ENCODE peak calls at places on chromosomes 4 and X, in seven cellular contexts. M is psoas muscle; N is thoracic aorta; X is breast epithelium; S is sigmoid colon; I is CD8-positive, alpha-beta memory T cell; H is PC-3. Q is an unnamed sample.

GRCh38 chr4:173281420-173282333 is 52.5 kb downstream of the HMGB2 start:
- DNase-seq in M (no peak), N (no peak), X (no peak), S (no peak), I (no peak), H (no peak), Q (no peak)

GRCh38 chr4:95118507-95118906 is 360.8 kb downstream of the BMPR1B start:
- DNase-seq in M (no peak), N (no peak), X (no peak), S (no peak), I (no peak), H (no peak), Q (no peak)

GRCh38 chr4:107854326-107855030 is 29.7 kb downstream of the SGMS2 start:
- DNase-seq in M (no peak), N (no peak), X (no peak), S (no peak), I (no peak), H (peak; percentile 55), Q (no peak)

GRCh38 chrX:119549327-119550016 is 15.7 kb downstream of the STEEP1 start:
- DNase-seq in M (no peak), N (no peak), X (no peak), S (no peak), I (no peak), H (no peak), Q (no peak)

GRCh38 chrX:153303276-153304262 is 18.0 kb downstream of the PNMA6F start:
- DNase-seq in M (no peak), N (no peak), X (no peak), S (no peak), I (no peak), H (no peak), Q (no peak)

GRCh38 chr4:52201705-52202104 is 150.6 kb downstream of the SPATA18 start:
- DNase-seq in M (no peak), N (no peak), X (no peak), S (no peak), I (no peak), H (no peak), Q (no peak)

GRCh38 chrX:16185725-16186136 is 18.4 kb downstream of the MAGEB17 start:
- DNase-seq in M (no peak), N (no peak), X (no peak), S (no peak), I (no peak), H (peak; percentile 90), Q (no peak)

GRCh38 chrX:151323054-151323453 is 74.0 kb upstream of the VMA21 start:
- DNase-seq in M (no peak), N (no peak), X (no peak), S (no peak), I (no peak), H (no peak), Q (no peak)

GRCh38 chrX:123625477-123625876 is 107.4 kb downstream of the THOC2 start:
- DNase-seq in M (no peak), N (no peak), X (no peak), S (no peak), I (no peak), H (no peak), Q (no peak)

GRCh38 chr4:181960384-181960783 is 282.8 kb upstream of the TENM3 start:
- DNase-seq in M (no peak), N (no peak), X (no peak), S (no peak), I (no peak), H (no peak), Q (no peak)

GRCh38 chrX:102684772-102685520 is 27.3 kb upstream of the GPRASP2 start:
- DNase-seq in M (no peak), N (no peak), X (no peak), S (no peak), I (no peak), H (no peak), Q (no peak)

GRCh38 chrX:68823413-68824151 is 5.2 kb upstream of the EFNB1 start:
- DNase-seq in M (no peak), N (no peak), X (no peak), S (no peak), I (no peak), H (no peak), Q (peak; percentile 19)

GRCh38 chr4:2083116-2083825 is 24.1 kb downstream of the NAT8L start:
- DNase-seq in M (no peak), N (no peak), X (peak; percentile 5), S (peak; percentile 15), I (no peak), H (no peak), Q (no peak)

GRCh38 chr4:77286906-77287305 is 129.9 kb downstream of the CCNG2 start:
- DNase-seq in M (no peak), N (no peak), X (no peak), S (no peak), I (no peak), H (no peak), Q (no peak)

GRCh38 chrX:12245650-12246645 is 107.7 kb downstream of the FRMPD4 start:
- DNase-seq in M (no peak), N (no peak), X (no peak), S (no peak), I (no peak), H (peak; percentile 4), Q (no peak)

GRCh38 chr4:7054106-7054880 is 11.1 kb downstream of the TADA2B start:
- DNase-seq in M (no peak), N (no peak), X (no peak), S (no peak), I (no peak), H (no peak), Q (no peak)

GRCh38 chr4:169663402-169663801 is 43.0 kb downstream of the CLCN3 start:
- DNase-seq in M (no peak), N (no peak), X (no peak), S (no peak), I (no peak), H (no peak), Q (no peak)

GRCh38 chrX:74464722-74465121 is 43.4 kb downstream of the SLC16A2 start:
- DNase-seq in M (no peak), N (no peak), X (no peak), S (no peak), I (no peak), H (no peak), Q (no peak)

GRCh38 chr4:43243433-43244116 is 351.1 kb downstream of the GRXCR1 start:
- DNase-seq in M (no peak), N (no peak), X (no peak), S (no peak), I (no peak), H (no peak), Q (no peak)

GRCh38 chr4:185718578-185719492 is 93.2 kb downstream of the SORBS2 start:
- DNase-seq in M (no peak), N (no peak), X (no peak), S (no peak), I (no peak), H (no peak), Q (no peak)

GRCh38 chrX:49171752-49172279 is at the start of gene PLP2:
- DNase-seq in M (peak; percentile 79), N (no peak), X (no peak), S (peak; percentile 85), I (peak; percentile 59), H (peak; percentile 75), Q (peak; percentile 51)

GRCh38 chrX:71292669-71293379 is 8.7 kb upstream of the ITGB1BP2 start:
- DNase-seq in M (no peak), N (no peak), X (no peak), S (no peak), I (no peak), H (peak; percentile 64), Q (no peak)

GRCh38 chr4:20618729-20619128 is 81.5 kb upstream of the PACRGL start:
- DNase-seq in M (no peak), N (no peak), X (no peak), S (no peak), I (no peak), H (no peak), Q (no peak)
- H3K27ac ChIP-seq in M (no peak overlapping the region), N (no peak overlapping the region), X (no peak overlapping the region), S (peak overlapping the region; percentile 11), I (no peak overlapping the region), H (no peak overlapping the region), Q (no peak overlapping the region)

DNA sequence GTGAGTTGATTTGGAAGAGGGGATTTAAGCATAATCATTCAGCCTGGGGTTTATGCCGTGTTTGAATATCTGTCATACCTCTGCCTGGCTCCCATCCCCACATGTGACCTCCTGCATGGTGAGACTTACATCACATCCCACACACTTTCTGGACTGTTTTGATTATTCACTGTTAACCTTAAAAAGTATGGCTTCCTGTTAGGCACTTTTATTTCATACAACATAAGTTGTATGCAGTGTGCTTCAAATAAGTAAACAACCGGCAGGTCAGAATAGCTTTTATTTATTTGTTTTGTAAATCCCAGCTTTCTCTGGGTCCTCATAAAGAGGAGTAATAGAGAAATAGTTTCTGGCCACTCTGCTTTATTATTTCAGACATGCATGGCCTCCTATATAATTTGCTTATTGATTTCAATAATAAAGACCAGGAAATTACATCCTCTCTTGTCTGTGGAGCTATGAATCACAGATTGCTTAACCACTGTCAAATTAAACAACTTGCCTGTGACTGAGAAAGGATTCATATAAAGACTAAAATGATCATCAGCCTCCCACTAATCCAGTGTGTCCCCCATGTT is 376.8 kb upstream of the ZFP42 start:
- DNase-seq in M (no peak), N (no peak), X (no peak), S (no peak), I (no peak), H (peak; percentile 21), Q (no peak)
- H3K27ac ChIP-seq in M (no peak overlapping the region), N (no peak overlapping the region), X (no peak overlapping the region), S (no peak overlapping the region), I (no peak overlapping the region), H (no peak overlapping the region), Q (no peak overlapping the region)

DNA sequence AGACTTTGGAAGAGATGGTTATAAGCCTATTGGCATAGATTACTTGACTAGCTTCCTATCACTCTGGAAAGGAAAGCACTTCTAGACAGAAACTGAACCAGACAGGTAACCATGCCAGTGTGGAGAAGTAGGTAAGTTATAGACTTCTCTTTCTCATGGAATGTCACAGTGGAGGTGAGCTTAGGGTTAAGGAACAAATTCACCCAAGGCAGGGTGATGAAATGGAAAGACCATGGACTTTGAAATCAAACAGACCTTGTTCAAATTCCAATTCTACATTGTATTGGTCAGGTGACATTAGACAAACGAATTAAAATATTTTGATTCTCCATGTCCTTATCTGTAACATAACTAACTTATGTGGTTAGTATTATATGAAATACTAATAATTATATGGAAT is 7.7 kb upstream of the RAP1GDS1 start:
- DNase-seq in M (no peak), N (no peak), X (no peak), S (no peak), I (no peak), H (no peak), Q (no peak)
- H3K27ac ChIP-seq in M (no peak overlapping the region), N (no peak overlapping the region), X (no peak overlapping the region), S (no peak overlapping the region), I (no peak overlapping the region), H (no peak overlapping the region), Q (no peak overlapping the region)

GRCh38 chrX:110418857-110419249 is 60.2 kb downstream of the RTL9 start:
- DNase-seq in M (no peak), N (no peak), X (no peak), S (no peak), I (no peak), H (peak; percentile 41), Q (no peak)
- H3K27ac ChIP-seq in M (no peak overlapping the region), N (no peak overlapping the region), X (peak overlapping the region; percentile 50), S (no peak overlapping the region), I (no peak overlapping the region), H (peak overlapping the region; percentile 59), Q (no peak overlapping the region)

DNA sequence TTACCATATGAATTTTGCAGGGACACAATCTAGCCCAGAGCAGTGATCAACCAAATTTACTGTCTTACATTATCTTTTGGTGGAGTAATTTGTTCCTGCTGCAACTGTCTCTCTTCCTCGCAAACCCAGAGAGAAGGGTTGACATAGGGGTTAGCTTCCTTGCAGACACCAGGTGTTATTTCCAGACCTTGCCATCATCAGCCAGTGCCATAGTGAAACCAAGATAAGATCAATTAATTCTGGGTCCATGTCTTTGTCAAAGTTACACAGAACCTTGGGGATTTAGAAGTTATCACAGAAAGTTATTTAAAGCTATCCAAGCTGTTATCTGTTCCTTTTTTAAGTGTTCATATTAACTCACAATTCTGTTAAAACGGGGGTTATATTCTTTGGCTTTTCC is 23.6 kb upstream of the GPRIN3 start:
- DNase-seq in M (no peak), N (no peak), X (no peak), S (no peak), I (no peak), H (no peak), Q (no peak)
- H3K27ac ChIP-seq in M (no peak overlapping the region), N (no peak overlapping the region), X (no peak overlapping the region), S (no peak overlapping the region), I (no peak overlapping the region), H (no peak overlapping the region), Q (no peak overlapping the region)